ENCODE peak calls at places on chromosome 12, in nine cellular contexts. C, J, B, N, L, S, G, E and V are unnamed samples.
A peak's percentile ranks its signal among the peaks of the same experiment; 100 is the strongest.

GRCh38 chr12:7157391-7157790 is 27.2 kb downstream of the CLSTN3 start:
- DNase-seq in C (no peak), J (no peak), B (no peak), N (no peak), L (no peak), S (no peak), G (no peak), E (no peak), V (no peak)

GRCh38 chr12:28253175-28253641 is 63.0 kb downstream of the CCDC91 start:
- DNase-seq in C (peak; percentile 43), J (no peak), B (no peak), N (no peak), L (no peak), S (no peak), G (no peak), E (no peak), V (peak; percentile 28)

GRCh38 chr12:132833341-132833740 is 4.7 kb upstream of the GOLGA3 start:
- DNase-seq in C (no peak), J (no peak), B (no peak), N (no peak), L (no peak), S (no peak), G (no peak), E (no peak), V (no peak)

GRCh38 chr12:58877243-58877743 is 43.0 kb downstream of the LRIG3 start:
- DNase-seq in C (peak; percentile 100), J (no peak), B (no peak), N (no peak), L (no peak), S (no peak), G (peak; percentile 50), E (no peak), V (no peak)

GRCh38 chr12:124771462-124772361 is 92.0 kb downstream of the SCARB1 start:
- DNase-seq in C (peak; percentile 60), J (peak; percentile 39), B (peak; percentile 90), N (peak; percentile 80), L (peak; percentile 87), S (peak; percentile 89), G (peak; percentile 78), E (peak; percentile 93), V (peak; percentile 77)

GRCh38 chr12:65822732-65823480 is 1.4 kb upstream of the HMGA2 start:
- DNase-seq in C (peak; percentile 79), J (peak; percentile 84), B (no peak), N (peak; percentile 5), L (peak; percentile 60), S (no peak), G (peak; percentile 81), E (no peak), V (no peak)

GRCh38 chr12:71636704-71637115 is 26.9 kb downstream of the ZFC3H1 start:
- DNase-seq in C (peak; percentile 72), J (peak; percentile 57), B (no peak), N (no peak), L (no peak), S (no peak), G (peak; percentile 80), E (peak; percentile 88), V (peak; percentile 47)

GRCh38 chr12:67939611-67940010 is 49.6 kb upstream of the IFNG-AS1 start:
- DNase-seq in C (no peak), J (no peak), B (no peak), N (no peak), L (no peak), S (no peak), G (no peak), E (no peak), V (no peak)

GRCh38 chr12:100897240-100897639 is 102.7 kb downstream of the ANO4 start:
- DNase-seq in C (no peak), J (no peak), B (no peak), N (no peak), L (no peak), S (no peak), G (no peak), E (no peak), V (no peak)

GRCh38 chr12:62714409-62715075 is 220.4 kb downstream of the PPM1H start:
- DNase-seq in C (no peak), J (no peak), B (no peak), N (peak; percentile 51), L (no peak), S (peak; percentile 62), G (no peak), E (no peak), V (no peak)

GRCh38 chr12:106033161-106033675 is 105.5 kb downstream of the NUAK1 start:
- DNase-seq in C (no peak), J (no peak), B (no peak), N (no peak), L (no peak), S (no peak), G (no peak), E (no peak), V (no peak)

GRCh38 chr12:40331886-40332285 is 107.1 kb downstream of the LRRK2 start:
- DNase-seq in C (no peak), J (no peak), B (no peak), N (no peak), L (no peak), S (no peak), G (no peak), E (no peak), V (no peak)

GRCh38 chr12:49684310-49684854 is 22.8 kb downstream of the FMNL3 start:
- DNase-seq in C (no peak), J (no peak), B (no peak), N (no peak), L (no peak), S (no peak), G (no peak), E (no peak), V (no peak)

DNA sequence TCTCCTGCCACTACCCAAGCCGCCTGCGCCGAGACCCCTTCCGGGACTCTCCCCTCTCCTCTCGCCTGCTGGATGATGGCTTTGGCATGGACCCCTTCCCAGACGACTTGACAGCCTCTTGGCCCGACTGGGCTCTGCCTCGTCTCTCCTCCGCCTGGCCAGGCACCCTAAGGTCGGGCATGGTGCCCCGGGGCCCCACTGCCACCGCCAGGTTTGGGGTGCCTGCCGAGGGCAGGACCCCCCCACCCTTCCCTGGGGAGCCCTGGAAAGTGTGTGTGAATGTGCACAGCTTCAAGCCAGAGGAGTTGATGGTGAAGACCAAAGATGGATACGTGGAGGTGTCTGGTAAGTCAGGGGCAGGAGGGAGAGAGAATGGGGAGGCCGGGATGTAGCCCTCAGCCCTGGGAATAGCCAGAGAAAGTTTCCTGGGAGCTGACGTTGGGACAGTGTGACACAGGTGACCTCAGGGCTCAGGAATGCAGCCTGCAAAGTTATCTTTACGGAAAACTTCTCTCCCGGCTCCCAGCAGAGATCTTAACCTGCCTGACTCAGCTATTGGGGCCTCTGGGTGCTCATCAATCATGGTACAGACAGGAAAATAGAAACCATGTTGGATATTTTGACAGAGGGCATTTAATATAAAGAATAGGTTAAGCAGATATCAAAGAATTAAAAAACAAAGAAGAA is 747 bp downstream of the HSPB8 start:
- DNase-seq in C (peak; percentile 70), J (peak; percentile 57), B (no peak), N (peak; percentile 68), L (no peak), S (no peak), G (peak; percentile 44), E (no peak), V (no peak)
- H3K4me1 ChIP-seq in C (peaks cover 13% of the 10 kb centered on the region), J (peaks cover 56% of the 10 kb centered on the region), B (no peaks in the 10 kb centered on the region), N (peaks cover 6% of the 10 kb centered on the region), L (peaks cover 6% of the 10 kb centered on the region), S (peaks cover 49% of the 10 kb centered on the region), G (peaks cover 36% of the 10 kb centered on the region), E (no peaks in the 10 kb centered on the region), V (no peaks in the 10 kb centered on the region)

DNA sequence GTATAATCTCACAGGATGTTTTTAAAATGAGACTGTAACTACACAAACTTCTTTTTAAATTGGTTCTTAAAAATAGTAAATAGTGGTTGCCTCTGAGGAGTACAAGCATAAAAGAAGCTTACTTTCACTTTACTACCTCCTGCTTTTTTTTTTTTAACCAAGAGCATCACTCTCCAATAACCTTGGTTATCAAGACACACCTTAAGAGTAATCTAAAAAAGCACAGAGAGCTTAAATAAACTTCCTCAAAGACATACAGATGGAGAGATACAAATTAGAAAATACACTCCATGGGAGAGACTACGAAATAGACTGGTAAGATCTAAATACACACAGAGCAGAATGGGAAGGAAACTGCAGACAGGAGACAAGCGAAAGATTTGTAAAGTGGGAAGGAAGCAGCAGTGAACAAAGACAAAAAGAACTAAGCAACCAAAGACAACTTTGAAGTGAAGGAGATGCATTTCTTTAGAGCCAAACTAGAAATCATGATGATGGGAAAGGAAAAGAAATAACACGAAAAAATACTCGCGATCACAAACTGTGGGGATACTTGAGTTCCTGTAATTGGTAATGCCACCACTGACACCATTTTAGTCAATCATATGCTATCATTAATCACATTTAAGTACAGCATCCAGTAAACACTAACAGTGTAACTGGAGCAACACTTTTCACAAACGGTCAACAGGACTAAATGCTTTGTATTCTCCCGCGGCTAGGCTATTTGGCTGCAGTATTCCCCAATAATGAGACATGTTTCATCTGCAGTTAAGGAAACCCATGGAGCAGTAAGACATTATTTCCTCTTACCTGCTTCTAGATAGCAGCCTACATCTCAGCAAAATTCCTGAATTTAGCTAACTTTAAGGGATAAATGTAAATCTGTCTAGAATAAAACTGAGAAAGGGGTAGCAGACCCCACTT is 8.2 kb downstream of the SINHCAF start:
- DNase-seq in C (no peak), J (no peak), B (no peak), N (no peak), L (no peak), S (no peak), G (peak; percentile 42), E (no peak), V (peak; percentile 46)
- H3K4me1 ChIP-seq in C (peaks cover 4% of the 10 kb centered on the region), J (peaks cover 53% of the 10 kb centered on the region), B (peaks cover 65% of the 10 kb centered on the region), N (no peaks in the 10 kb centered on the region), L (peaks cover 58% of the 10 kb centered on the region), S (peaks cover 15% of the 10 kb centered on the region), G (peaks cover 73% of the 10 kb centered on the region), E (peaks cover 63% of the 10 kb centered on the region), V (peaks cover 74% of the 10 kb centered on the region)

GRCh38 chr12:12442548-12443071 is 85.7 kb downstream of the BORCS5 start:
- DNase-seq in C (peak; percentile 80), J (peak; percentile 12), B (no peak), N (no peak), L (no peak), S (no peak), G (peak; percentile 73), E (no peak), V (no peak)

GRCh38 chr12:12445165-12445881 is 88.4 kb downstream of the BORCS5 start:
- DNase-seq in C (no peak), J (no peak), B (no peak), N (no peak), L (no peak), S (no peak), G (no peak), E (no peak), V (no peak)

GRCh38 chr12:12447837-12448236 is 91.0 kb downstream of the BORCS5 start:
- DNase-seq in C (no peak), J (no peak), B (no peak), N (no peak), L (no peak), S (no peak), G (no peak), E (no peak), V (no peak)

GRCh38 chr12:12443482-12443881 is 86.6 kb downstream of the BORCS5 start:
- DNase-seq in C (no peak), J (no peak), B (no peak), N (peak; percentile 74), L (no peak), S (peak; percentile 26), G (peak; percentile 76), E (no peak), V (no peak)

GRCh38 chr12:12445882-12446181 is 89.0 kb downstream of the BORCS5 start:
- DNase-seq in C (peak; percentile 29), J (no peak), B (no peak), N (no peak), L (no peak), S (no peak), G (no peak), E (no peak), V (no peak)
- H3K4me1 ChIP-seq in C (peaks cover 21% of the 10 kb centered on the region), J (peaks cover 12% of the 10 kb centered on the region), B (peaks cover 30% of the 10 kb centered on the region), N (peaks cover 19% of the 10 kb centered on the region), L (peaks cover 55% of the 10 kb centered on the region), S (peaks cover 45% of the 10 kb centered on the region), G (peaks cover 34% of the 10 kb centered on the region), E (no peaks in the 10 kb centered on the region), V (peaks cover 36% of the 10 kb centered on the region)

GRCh38 chr12:122860052-122860853 is 25.0 kb downstream of the HIP1R start:
- DNase-seq in C (peak; percentile 75), J (peak; percentile 50), B (peak; percentile 92), N (peak; percentile 87), L (peak; percentile 91), S (peak; percentile 90), G (peak; percentile 86), E (peak; percentile 88), V (peak; percentile 85)
- H3K4me1 ChIP-seq in C (peaks cover 3% of the 10 kb centered on the region), J (no peaks in the 10 kb centered on the region), B (peaks cover 5% of the 10 kb centered on the region), N (peaks cover 26% of the 10 kb centered on the region), L (peaks cover 34% of the 10 kb centered on the region), S (peaks cover 45% of the 10 kb centered on the region), G (no peaks in the 10 kb centered on the region), E (peaks cover 6% of the 10 kb centered on the region), V (no peaks in the 10 kb centered on the region)